ENCODE peak calls at places on chromosomes 11 and 22, in seven cellular contexts. O is left lung, R is AG10803, K is astrocyte of the spinal cord, C is K562, F is dorsolateral prefrontal cortex, S is lower leg skin. Q is an unnamed sample.
A peak's percentile ranks its signal among the peaks of the same experiment; 100 is the strongest.

GRCh38 chr22:19430890-19431541 is 517 bp downstream of the HIRA start:
- DNase-seq in O (peak; percentile 42), R (peak; percentile 25), K (peak; percentile 35), C (peak; percentile 82), F (peak; percentile 64), S (peak; percentile 87), Q (no peak)

GRCh38 chr11:125170001-125170405 is 5.5 kb downstream of the PKNOX2 start:
- DNase-seq in O (no peak), R (no peak), K (no peak), C (no peak), F (no peak), S (peak; percentile 62), Q (no peak)

GRCh38 chr11:62921201-62921572 is at the start of gene CHRM1:
- DNase-seq in O (no peak), R (no peak), K (no peak), C (no peak), F (peak; percentile 72), S (no peak), Q (no peak)

GRCh38 chr11:134599180-134599810 is 187.3 kb upstream of the B3GAT1 start:
- DNase-seq in O (peak; percentile 5), R (no peak), K (no peak), C (peak; percentile 18), F (no peak), S (peak; percentile 46), Q (no peak)

GRCh38 chr11:92257536-92257935 is 32.9 kb downstream of the FAT3 start:
- DNase-seq in O (no peak), R (peak; percentile 13), K (no peak), C (no peak), F (no peak), S (no peak), Q (no peak)

GRCh38 chr22:39234867-39235687 is 9.7 kb downstream of the PDGFB start:
- DNase-seq in O (peak; percentile 63), R (no peak), K (no peak), C (no peak), F (no peak), S (peak; percentile 95), Q (no peak)

GRCh38 chr22:48885271-48885918 is 942.3 kb downstream of the BRD1 start:
- DNase-seq in O (peak; percentile 28), R (no peak), K (no peak), C (no peak), F (peak; percentile 31), S (peak; percentile 75), Q (no peak)

GRCh38 chr22:48403521-48403921 is 1424.2 kb downstream of the BRD1 start:
- DNase-seq in O (no peak), R (no peak), K (no peak), C (no peak), F (no peak), S (peak; percentile 79), Q (no peak)

GRCh38 chr11:70854891-70855556 is 397.4 kb downstream of the SHANK2 start:
- DNase-seq in O (no peak), R (no peak), K (no peak), C (no peak), F (no peak), S (no peak), Q (no peak)

GRCh38 chr22:26585104-26585790 is 4.7 kb downstream of the TPST2 start:
- DNase-seq in O (peak; percentile 72), R (peak; percentile 86), K (peak; percentile 79), C (peak; percentile 68), F (no peak), S (peak; percentile 89), Q (peak; percentile 37)

GRCh38 chr11:114960117-114960516 is 281.8 kb downstream of the NXPE2 start:
- DNase-seq in O (no peak), R (no peak), K (no peak), C (no peak), F (no peak), S (no peak), Q (no peak)

GRCh38 chr11:73205666-73206343 is 12.3 kb upstream of the P2RY2 start:
- DNase-seq in O (peak; percentile 5), R (no peak), K (no peak), C (no peak), F (no peak), S (peak; percentile 14), Q (no peak)

GRCh38 chr11:17649696-17650600 is 69.4 kb upstream of the MYOD1 start:
- DNase-seq in O (no peak), R (peak; percentile 13), K (peak; percentile 30), C (no peak), F (no peak), S (peak; percentile 61), Q (no peak)

GRCh38 chr22:23836692-23837495 is 1.9 kb downstream of the DERL3 start:
- DNase-seq in O (no peak), R (no peak), K (no peak), C (no peak), F (no peak), S (no peak), Q (no peak)

GRCh38 chr22:29524440-29525191 is 28.9 kb downstream of the THOC5 start:
- DNase-seq in O (no peak), R (peak; percentile 23), K (no peak), C (peak; percentile 46), F (no peak), S (no peak), Q (no peak)

GRCh38 chr22:46025973-46026906 is 49.3 kb upstream of the WNT7B start:
- DNase-seq in O (peak; percentile 27), R (no peak), K (no peak), C (no peak), F (peak; percentile 37), S (no peak), Q (no peak)

GRCh38 chr22:46028069-46028991 is 51.4 kb upstream of the WNT7B start:
- DNase-seq in O (peak; percentile 29), R (no peak), K (no peak), C (no peak), F (peak; percentile 41), S (no peak), Q (no peak)

GRCh38 chr22:46026907-46027218 is 49.9 kb upstream of the WNT7B start:
- DNase-seq in O (peak; percentile 28), R (no peak), K (no peak), C (no peak), F (no peak), S (no peak), Q (no peak)

GRCh38 chr22:46029036-46029435 is 52.1 kb upstream of the WNT7B start:
- DNase-seq in O (no peak), R (no peak), K (no peak), C (no peak), F (no peak), S (no peak), Q (no peak)

DNA sequence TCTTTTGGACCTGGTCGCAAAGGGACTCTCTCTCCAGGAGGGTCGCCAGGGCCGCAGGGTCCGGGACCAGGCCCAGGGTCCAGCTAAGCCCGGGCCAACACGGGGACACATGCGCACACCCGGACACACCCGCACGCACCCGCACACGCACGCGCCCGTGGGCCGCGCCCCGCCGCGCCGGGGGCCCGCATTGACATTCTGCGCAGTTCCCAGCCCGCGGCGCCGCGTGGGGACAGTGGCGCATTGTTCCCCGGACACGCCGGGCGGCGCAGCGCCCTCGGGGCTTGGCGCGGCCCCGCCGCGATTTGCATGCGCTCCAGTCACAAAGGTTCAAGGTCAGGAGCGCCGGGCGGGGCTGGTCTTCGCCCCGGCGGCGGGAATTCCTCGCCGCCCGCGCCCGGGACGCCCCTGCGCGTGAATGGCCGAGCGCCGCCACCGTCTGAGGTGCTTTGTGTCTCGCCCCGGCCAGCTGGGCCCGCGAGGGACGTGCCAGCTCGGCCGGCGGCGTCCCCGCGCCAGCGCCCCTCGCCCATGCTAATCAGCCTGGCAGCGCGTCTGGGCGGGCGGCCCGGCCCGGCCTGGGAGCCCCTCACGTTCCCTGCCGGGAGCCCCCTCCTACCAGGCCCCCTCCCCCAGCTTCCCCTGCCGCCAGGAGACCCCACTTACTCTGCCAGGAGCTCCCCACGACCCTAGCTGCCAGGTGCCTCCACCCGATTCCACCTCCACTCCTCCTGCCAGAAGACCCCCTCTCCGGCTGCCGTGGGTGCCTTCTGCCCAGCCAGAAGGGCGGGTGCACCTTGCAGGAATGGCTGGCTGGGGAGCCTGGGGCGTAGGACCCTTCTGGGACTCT is 50.5 kb upstream of the WNT7B start:
- DNase-seq in O (peak; percentile 59), R (no peak), K (no peak), C (peak; percentile 47), F (peak; percentile 89), S (no peak), Q (no peak)
- TF ChIP-seq CTCF in O (no peak), R (no peak), K (no peak), C (no peak), F (peak; percentile 32), S (no peak), Q (no peak)

DNA sequence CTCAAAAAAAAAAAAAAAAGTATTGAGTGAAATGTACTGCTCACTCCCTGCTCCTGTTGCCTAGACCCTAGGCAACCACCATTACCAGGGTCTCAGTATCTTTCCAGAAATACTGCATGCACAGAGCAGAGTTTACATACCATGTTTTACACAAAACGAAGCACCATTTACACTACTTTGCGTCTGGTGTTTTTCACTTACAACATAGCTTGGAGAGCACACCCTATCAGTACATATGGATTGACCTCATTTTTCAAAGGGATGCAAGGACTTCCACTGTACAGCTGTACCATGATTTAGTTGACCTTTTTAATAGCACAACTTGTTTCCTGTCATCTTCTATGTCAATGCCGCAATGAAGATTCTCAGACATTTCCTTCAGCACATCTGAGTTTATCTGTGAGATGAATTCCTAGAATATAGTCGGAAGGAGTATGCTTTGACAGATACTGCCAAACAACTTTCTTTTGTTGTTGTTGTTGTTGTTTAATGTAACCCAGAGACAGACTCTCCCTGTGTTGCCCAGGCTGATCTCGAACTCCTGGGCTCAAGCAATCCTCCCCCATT is 6.2 kb downstream of the MYH9 start:
- DNase-seq in O (no peak), R (no peak), K (no peak), C (no peak), F (no peak), S (no peak), Q (no peak)
- H3K4me3 ChIP-seq in O (no peak overlapping the region), R (no peak overlapping the region), K (no peak overlapping the region), C (no peak overlapping the region), F (no peak overlapping the region), S (no peak overlapping the region), Q (no peak overlapping the region)

DNA sequence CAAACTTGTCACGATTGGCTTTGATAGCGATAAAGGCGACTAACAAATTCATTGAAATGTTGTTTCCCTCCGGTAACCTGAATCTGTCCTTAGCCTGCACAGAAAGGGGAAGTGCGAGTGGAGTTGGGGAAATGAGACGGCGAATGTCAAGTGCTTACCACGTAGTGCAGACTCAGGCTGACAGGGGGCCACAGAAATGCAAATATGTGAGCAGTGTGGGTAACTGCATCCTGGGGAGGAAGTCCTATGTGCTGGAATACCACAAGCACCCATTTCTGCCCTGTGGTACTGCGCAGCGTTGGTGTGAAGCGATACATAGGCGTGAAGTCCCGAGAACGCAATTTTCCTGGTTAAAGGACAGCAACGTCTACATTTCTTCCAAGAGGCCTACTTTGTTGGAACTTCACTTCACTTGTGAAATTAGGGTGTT is 869 bp upstream of the EIF4ENIF1 start:
- DNase-seq in O (peak; percentile 78), R (peak; percentile 80), K (no peak), C (peak; percentile 80), F (peak; percentile 45), S (peak; percentile 88), Q (peak; percentile 7)
- TF ChIP-seq CTCF in O (no peak), R (peak; percentile 24), K (peak; percentile 13), C (no peak), F (no peak), S (no peak), Q (peak; percentile 22)

GRCh38 chr11:16526947-16527346 is 170.6 kb upstream of the SOX6 start:
- DNase-seq in O (no peak), R (no peak), K (no peak), C (no peak), F (no peak), S (no peak), Q (no peak)
- H3K4me3 ChIP-seq in O (no peak overlapping the region), R (no peak overlapping the region), K (no peak overlapping the region), C (no peak overlapping the region), F (no peak overlapping the region), S (no peak overlapping the region), Q (no peak overlapping the region)

GRCh38 chr11:77411717-77412441 is 62.0 kb downstream of the PAK1 start:
- DNase-seq in O (peak; percentile 93), R (peak; percentile 80), K (peak; percentile 92), C (peak; percentile 75), F (peak; percentile 87), S (peak; percentile 96), Q (peak; percentile 46)
- TF ChIP-seq CTCF in O (no peak), R (peak; percentile 27), K (no peak), C (no peak), F (peak; percentile 12), S (no peak), Q (peak; percentile 39)

Q was measured in BJ.